ENCODE peak calls at places on chromosomes 2 and 18, in six cellular contexts. F, E, T, M, J and S are unnamed samples.
A peak's percentile ranks its signal among the peaks of the same experiment; 100 is the strongest.

GRCh38 chr2:18611184-18611583 is 21.8 kb upstream of the NT5C1B start:
- DNase-seq in F (no peak), E (no peak), T (peak; percentile 64), M (no peak), J (no peak), S (no peak)

GRCh38 chr2:69980408-69980807 is 19.0 kb upstream of the ASPRV1 start:
- DNase-seq in F (no peak), E (no peak), T (peak; percentile 45), M (peak; percentile 23), J (no peak), S (no peak)

GRCh38 chr2:43737097-43737854 is 36.6 kb upstream of the DYNC2LI1 start:
- DNase-seq in F (no peak), E (no peak), T (peak; percentile 98), M (peak; percentile 77), J (no peak), S (no peak)

GRCh38 chr2:949894-950626 is 589 bp upstream of the SNTG2 start:
- DNase-seq in F (peak; percentile 30), E (no peak), T (no peak), M (peak; percentile 25), J (peak; percentile 61), S (peak; percentile 38)

GRCh38 chr2:100691846-100692245 is 128.1 kb upstream of the NPAS2 start:
- DNase-seq in F (no peak), E (no peak), T (no peak), M (no peak), J (no peak), S (no peak)

GRCh38 chr2:28454016-28454930 is 41.6 kb upstream of the PLB1 start:
- DNase-seq in F (no peak), E (no peak), T (peak; percentile 22), M (peak; percentile 67), J (no peak), S (no peak)

GRCh38 chr2:200698217-200698616 is 112.4 kb downstream of the AOX1 start:
- DNase-seq in F (no peak), E (no peak), T (no peak), M (no peak), J (no peak), S (no peak)

GRCh38 chr2:60891175-60891574 is 9.8 kb downstream of the REL start:
- DNase-seq in F (no peak), E (no peak), T (no peak), M (no peak), J (no peak), S (no peak)

GRCh38 chr2:224837558-224837957 is 121.4 kb upstream of the CCDC195 start:
- DNase-seq in F (no peak), E (no peak), T (peak; percentile 96), M (peak; percentile 94), J (no peak), S (no peak)

GRCh38 chr2:95379616-95379925 is 22.9 kb upstream of the FAHD2A start:
- DNase-seq in F (no peak), E (no peak), T (no peak), M (no peak), J (peak; percentile 42), S (no peak)
- TF ChIP-seq CTCF in F (no peak), E (no peak), T (peak; percentile 7), M (peak; percentile 5), J (peak; percentile 60), S (no peak)

GRCh38 chr2:9095690-9096089 is 92.2 kb upstream of the MBOAT2 start:
- DNase-seq in F (peak; percentile 42), E (no peak), T (peak; percentile 55), M (peak; percentile 62), J (peak; percentile 76), S (no peak)
- TF ChIP-seq CTCF in F (no peak), E (no peak), T (peak; percentile 34), M (peak; percentile 2), J (peak; percentile 45), S (no peak)

GRCh38 chr2:128521482-128521881 is 202.8 kb upstream of the HS6ST1 start:
- DNase-seq in F (no peak), E (no peak), T (no peak), M (no peak), J (no peak), S (no peak)
- TF ChIP-seq CTCF in F (no peak), E (no peak), T (no peak), M (no peak), J (no peak), S (no peak)

DNA sequence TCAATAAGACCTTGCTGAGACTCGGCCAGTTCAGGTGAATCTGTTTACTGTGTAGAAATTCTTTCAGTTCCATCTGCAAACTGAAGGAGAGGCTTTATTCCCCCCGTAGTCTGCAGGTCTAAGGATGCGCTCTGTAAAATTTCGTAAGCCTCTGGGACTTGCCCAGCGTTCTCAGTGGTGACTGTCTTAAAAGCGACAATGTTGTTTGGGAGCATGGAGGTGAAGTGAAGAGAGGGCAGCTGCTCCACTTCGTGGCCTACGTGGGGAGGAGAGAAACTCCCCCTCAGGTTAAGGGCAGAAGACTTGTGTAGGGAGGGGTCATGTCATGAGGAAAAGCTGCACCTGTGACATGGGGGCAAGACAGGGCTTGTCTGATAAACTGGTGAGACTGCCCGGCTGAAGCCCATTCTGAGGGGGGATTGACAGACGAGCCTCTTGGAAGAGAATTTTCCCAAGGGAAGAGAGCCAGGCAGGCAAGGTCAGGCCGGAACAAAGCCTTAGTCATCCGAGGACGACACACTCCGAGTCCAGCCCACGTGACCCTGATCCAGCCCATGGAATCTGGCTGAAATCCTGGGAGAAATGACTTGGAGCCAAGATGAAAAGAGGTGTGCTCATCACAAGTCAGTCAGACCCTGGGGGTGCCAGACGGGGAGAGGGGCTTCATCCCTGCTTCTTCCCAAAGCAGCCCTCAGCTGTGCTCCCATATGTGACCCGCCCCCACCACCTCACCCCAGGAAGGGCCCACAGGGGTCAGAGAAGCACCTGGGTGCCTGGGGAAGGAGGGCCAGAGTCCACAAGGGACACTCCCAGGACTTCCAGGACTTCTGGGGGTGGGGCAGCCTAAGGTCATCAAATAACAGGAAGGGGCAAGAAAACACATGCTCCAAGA is 88.5 kb upstream of the SH3BP4 start:
- DNase-seq in F (no peak), E (no peak), T (peak; percentile 84), M (peak; percentile 32), J (no peak), S (peak; percentile 47)
- TF ChIP-seq CTCF in F (no peak), E (no peak), T (no peak), M (no peak), J (no peak), S (no peak)

GRCh38 chr18:8366656-8367055 is 242.6 kb upstream of the RAB12 start:
- DNase-seq in F (no peak), E (no peak), T (no peak), M (no peak), J (peak; percentile 50), S (no peak)
- TF ChIP-seq CTCF in F (no peak), E (no peak), T (no peak), M (no peak), J (no peak), S (no peak)

DNA sequence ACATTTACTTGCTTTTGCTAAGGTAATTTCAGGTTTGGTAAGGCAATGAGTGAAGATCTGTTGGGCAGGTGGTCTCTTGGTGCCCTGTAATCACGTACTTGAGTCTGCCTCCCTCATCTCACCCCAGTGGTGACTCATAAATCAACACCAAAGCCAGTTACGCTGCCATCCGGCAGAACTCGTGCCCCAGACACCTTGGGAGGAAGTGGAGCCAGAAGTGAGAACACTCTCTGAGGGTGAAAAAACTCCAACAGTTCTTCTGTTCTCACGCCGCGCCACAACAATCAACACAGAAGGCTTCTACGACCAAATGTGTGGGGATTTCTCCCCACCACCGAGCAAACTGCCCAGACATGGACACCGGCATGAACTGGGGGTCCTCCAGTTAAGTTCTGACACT is 206.2 kb downstream of the ARL4C start:
- DNase-seq in F (no peak), E (no peak), T (peak; percentile 28), M (peak; percentile 45), J (no peak), S (no peak)
- TF ChIP-seq CTCF in F (no peak), E (no peak), T (no peak), M (no peak), J (no peak), S (no peak)

GRCh38 chr18:8333961-8334360 is 275.3 kb upstream of the RAB12 start:
- DNase-seq in F (no peak), E (no peak), T (no peak), M (no peak), J (no peak), S (no peak)

GRCh38 chr18:8341481-8342230 is 267.6 kb upstream of the RAB12 start:
- DNase-seq in F (no peak), E (peak; percentile 50), T (peak; percentile 80), M (peak; percentile 64), J (no peak), S (no peak)

GRCh38 chr18:8337216-8337615 is 272.0 kb upstream of the RAB12 start:
- DNase-seq in F (no peak), E (no peak), T (peak; percentile 56), M (no peak), J (no peak), S (no peak)

GRCh38 chr18:8339958-8340357 is 269.3 kb upstream of the RAB12 start:
- DNase-seq in F (no peak), E (no peak), T (no peak), M (peak; percentile 19), J (no peak), S (no peak)
- TF ChIP-seq CTCF in F (no peak), E (no peak), T (no peak), M (no peak), J (no peak), S (no peak)

DNA sequence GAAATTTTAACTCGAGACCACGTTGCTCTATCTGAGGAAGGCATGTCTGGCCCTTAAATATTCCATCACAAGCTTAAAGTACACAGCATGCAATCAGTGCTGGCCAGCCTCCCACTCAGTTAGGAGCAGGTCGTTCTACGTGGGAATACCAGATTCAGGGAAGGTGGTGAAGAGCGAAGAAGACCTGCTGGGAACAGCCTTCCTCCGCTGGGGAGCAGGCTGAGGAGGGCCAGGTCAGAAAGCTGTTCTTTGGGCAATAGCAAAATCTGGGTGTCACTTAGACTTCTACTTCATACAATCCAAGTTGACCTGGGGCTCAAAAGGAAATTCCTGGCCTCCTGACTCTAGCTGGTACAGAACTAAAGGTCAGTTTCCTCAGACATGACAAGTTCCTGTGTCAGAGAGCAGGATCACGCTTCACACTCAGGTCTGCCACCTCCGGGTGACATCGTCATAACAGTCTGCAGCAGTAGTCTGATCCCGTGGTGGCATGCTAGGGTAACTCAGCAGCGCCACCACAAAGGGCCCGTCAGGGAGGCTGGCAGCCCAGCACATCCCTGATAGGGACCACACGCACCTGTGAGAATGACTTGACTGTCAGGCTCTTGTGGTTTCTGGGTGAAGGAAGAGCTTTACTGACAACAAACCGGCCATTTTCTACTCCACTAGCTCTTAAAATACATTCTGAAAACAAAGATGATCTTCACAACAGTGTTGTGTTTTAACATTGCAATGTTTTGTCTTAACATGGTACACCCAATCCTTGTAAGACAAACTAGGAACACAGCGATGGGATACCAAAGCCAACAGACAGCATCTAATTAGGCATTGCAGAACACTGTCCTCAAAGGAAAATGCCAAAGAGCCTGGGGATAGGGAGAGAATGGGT is 35.2 kb upstream of the NAPG start:
- DNase-seq in F (no peak), E (no peak), T (no peak), M (no peak), J (peak; percentile 86), S (no peak)
- TF ChIP-seq CTCF in F (no peak), E (no peak), T (no peak), M (no peak), J (peak; percentile 65), S (no peak)